ENCODE peak calls at places on chromosomes 16 and 17, in seven cellular contexts. One of them, this sample, is unnamed.

GRCh38 chr17:49365667-49366066 is 3.6 kb upstream of the ZNF652 start:
- DNase-seq in tibial nerve: no peak
- DNase-seq in transverse colon: no peak
- DNase-seq in A549: peak; percentile 70
- DNase-seq in prostate gland: no peak
- DNase-seq in IMR-90: no peak
- DNase-seq in uterus: no peak
- DNase-seq in this sample: peak; percentile 38

GRCh38 chr16:83138512-83138911 is 511.7 kb downstream of the CDH13 start:
- DNase-seq in uterus: no peak
- DNase-seq in IMR-90: no peak
- DNase-seq in prostate gland: no peak
- DNase-seq in transverse colon: no peak
- DNase-seq in A549: no peak
- DNase-seq in tibial nerve: no peak
- DNase-seq in this sample: no peak

GRCh38 chr16:25735645-25736044 is 43.9 kb downstream of the HS3ST4 start:
- DNase-seq in prostate gland: no peak
- DNase-seq in A549: no peak
- DNase-seq in IMR-90: no peak
- DNase-seq in tibial nerve: no peak
- DNase-seq in uterus: no peak
- DNase-seq in transverse colon: no peak
- DNase-seq in this sample: no peak

GRCh38 chr17:40541060-40541872 is 24.0 kb downstream of the CCR7 start:
- DNase-seq in IMR-90: no peak
- DNase-seq in A549: no peak
- DNase-seq in uterus: peak; percentile 20
- DNase-seq in tibial nerve: no peak
- DNase-seq in prostate gland: no peak
- DNase-seq in transverse colon: no peak
- DNase-seq in this sample: no peak

GRCh38 chr17:17940451-17940911 is 31.7 kb downstream of the TOM1L2 start:
- DNase-seq in prostate gland: no peak
- DNase-seq in uterus: no peak
- DNase-seq in tibial nerve: no peak
- DNase-seq in transverse colon: no peak
- DNase-seq in IMR-90: peak; percentile 47
- DNase-seq in A549: no peak
- DNase-seq in this sample: no peak

GRCh38 chr16:85104821-85105391 is 7.4 kb downstream of the CIBAR2 start:
- DNase-seq in transverse colon: peak; percentile 21
- DNase-seq in uterus: no peak
- DNase-seq in prostate gland: no peak
- DNase-seq in A549: no peak
- DNase-seq in IMR-90: no peak
- DNase-seq in tibial nerve: no peak
- DNase-seq in this sample: no peak

GRCh38 chr17:68398731-68399637 is 58.3 kb downstream of the WIPI1 start:
- DNase-seq in prostate gland: peak; percentile 59
- DNase-seq in IMR-90: peak; percentile 81
- DNase-seq in uterus: peak; percentile 58
- DNase-seq in A549: peak; percentile 82
- DNase-seq in tibial nerve: peak; percentile 76
- DNase-seq in transverse colon: peak; percentile 46
- DNase-seq in this sample: peak; percentile 42

GRCh38 chr16:15055141-15056053 is 477 bp downstream of the NTAN1 start:
- DNase-seq in prostate gland: no peak
- DNase-seq in transverse colon: peak; percentile 69
- DNase-seq in IMR-90: peak; percentile 23
- DNase-seq in uterus: peak; percentile 35
- DNase-seq in tibial nerve: no peak
- DNase-seq in A549: peak; percentile 19
- DNase-seq in this sample: peak; percentile 46

GRCh38 chr16:70520612-70521297 is 2.6 kb downstream of the COG4 start:
- DNase-seq in IMR-90: peak; percentile 74
- DNase-seq in A549: no peak
- DNase-seq in uterus: no peak
- DNase-seq in transverse colon: no peak
- DNase-seq in prostate gland: no peak
- DNase-seq in tibial nerve: no peak
- DNase-seq in this sample: peak; percentile 77

GRCh38 chr16:71542377-71542776 is 16.2 kb downstream of the CHST4 start:
- DNase-seq in prostate gland: no peak
- DNase-seq in IMR-90: peak; percentile 6
- DNase-seq in uterus: no peak
- DNase-seq in transverse colon: peak; percentile 60
- DNase-seq in A549: peak; percentile 61
- DNase-seq in tibial nerve: peak; percentile 54
- DNase-seq in this sample: peak; percentile 75

GRCh38 chr17:71821512-71821911 is 299.3 kb upstream of the SOX9 start:
- DNase-seq in prostate gland: no peak
- DNase-seq in transverse colon: no peak
- DNase-seq in uterus: no peak
- DNase-seq in IMR-90: no peak
- DNase-seq in A549: no peak
- DNase-seq in tibial nerve: no peak
- DNase-seq in this sample: no peak

GRCh38 chr16:21277045-21277926 is 804 bp downstream of the CRYM start:
- DNase-seq in IMR-90: no peak
- DNase-seq in prostate gland: no peak
- DNase-seq in uterus: no peak
- DNase-seq in transverse colon: no peak
- DNase-seq in tibial nerve: no peak
- DNase-seq in A549: no peak
- DNase-seq in this sample: peak; percentile 19

GRCh38 chr16:14223632-14224031 is 152.5 kb downstream of the MRTFB start:
- DNase-seq in prostate gland: no peak
- DNase-seq in IMR-90: no peak
- DNase-seq in transverse colon: no peak
- DNase-seq in uterus: no peak
- DNase-seq in tibial nerve: no peak
- DNase-seq in A549: no peak
- DNase-seq in this sample: no peak

GRCh38 chr16:2981899-2982250 is 1.6 kb upstream of the PKMYT1 start:
- DNase-seq in tibial nerve: no peak
- DNase-seq in uterus: no peak
- DNase-seq in A549: no peak
- DNase-seq in transverse colon: no peak
- DNase-seq in IMR-90: no peak
- DNase-seq in prostate gland: no peak
- DNase-seq in this sample: no peak

GRCh38 chr17:74736423-74737298 is at the start of gene RAB37:
- DNase-seq in uterus: no peak
- DNase-seq in prostate gland: no peak
- DNase-seq in transverse colon: peak; percentile 59
- DNase-seq in IMR-90: no peak
- DNase-seq in A549: peak; percentile 90
- DNase-seq in tibial nerve: no peak
- DNase-seq in this sample: no peak

GRCh38 chr16:81551141-81551808 is 106.7 kb downstream of the CMIP start:
- DNase-seq in transverse colon: no peak
- DNase-seq in A549: no peak
- DNase-seq in prostate gland: no peak
- DNase-seq in uterus: no peak
- DNase-seq in IMR-90: peak; percentile 70
- DNase-seq in tibial nerve: no peak
- DNase-seq in this sample: no peak

GRCh38 chr16:27169511-27170071 is 33.7 kb upstream of the KDM8 start:
- DNase-seq in prostate gland: no peak
- DNase-seq in A549: peak; percentile 68
- DNase-seq in tibial nerve: no peak
- DNase-seq in IMR-90: peak; percentile 89
- DNase-seq in transverse colon: peak; percentile 28
- DNase-seq in uterus: no peak
- DNase-seq in this sample: no peak

GRCh38 chr16:81220369-81220768 is 18.1 kb upstream of the BCO1 start:
- DNase-seq in uterus: no peak
- DNase-seq in transverse colon: no peak
- DNase-seq in A549: no peak
- DNase-seq in tibial nerve: no peak
- DNase-seq in IMR-90: no peak
- DNase-seq in prostate gland: no peak
- DNase-seq in this sample: no peak

GRCh38 chr17:7558544-7559306 is at the start of gene TNFSF13:
- DNase-seq in tibial nerve: peak; percentile 50
- DNase-seq in A549: no peak
- DNase-seq in IMR-90: no peak
- DNase-seq in transverse colon: peak; percentile 75
- DNase-seq in prostate gland: peak; percentile 42
- DNase-seq in uterus: no peak
- DNase-seq in this sample: no peak

GRCh38 chr17:7557825-7558543 is 566 bp upstream of the TNFSF13 start:
- DNase-seq in tibial nerve: peak; percentile 73
- DNase-seq in IMR-90: peak; percentile 49
- DNase-seq in prostate gland: peak; percentile 94
- DNase-seq in transverse colon: peak; percentile 94
- DNase-seq in uterus: peak; percentile 84
- DNase-seq in A549: peak; percentile 50
- DNase-seq in this sample: no peak

GRCh38 chr17:7561028-7561575 is 617 bp upstream of the SENP3 start:
- DNase-seq in transverse colon: peak; percentile 97
- DNase-seq in tibial nerve: peak; percentile 87
- DNase-seq in prostate gland: peak; percentile 92
- DNase-seq in IMR-90: peak; percentile 76
- DNase-seq in uterus: peak; percentile 93
- DNase-seq in A549: peak; percentile 91
- DNase-seq in this sample: peak; percentile 86

GRCh38 chr17:7560172-7561027 is 1.3 kb upstream of the SENP3 start:
- DNase-seq in IMR-90: peak; percentile 49
- DNase-seq in tibial nerve: peak; percentile 46
- DNase-seq in transverse colon: peak; percentile 87
- DNase-seq in uterus: peak; percentile 66
- DNase-seq in prostate gland: peak; percentile 48
- DNase-seq in A549: peak; percentile 78
- DNase-seq in this sample: peak; percentile 70

DNA sequence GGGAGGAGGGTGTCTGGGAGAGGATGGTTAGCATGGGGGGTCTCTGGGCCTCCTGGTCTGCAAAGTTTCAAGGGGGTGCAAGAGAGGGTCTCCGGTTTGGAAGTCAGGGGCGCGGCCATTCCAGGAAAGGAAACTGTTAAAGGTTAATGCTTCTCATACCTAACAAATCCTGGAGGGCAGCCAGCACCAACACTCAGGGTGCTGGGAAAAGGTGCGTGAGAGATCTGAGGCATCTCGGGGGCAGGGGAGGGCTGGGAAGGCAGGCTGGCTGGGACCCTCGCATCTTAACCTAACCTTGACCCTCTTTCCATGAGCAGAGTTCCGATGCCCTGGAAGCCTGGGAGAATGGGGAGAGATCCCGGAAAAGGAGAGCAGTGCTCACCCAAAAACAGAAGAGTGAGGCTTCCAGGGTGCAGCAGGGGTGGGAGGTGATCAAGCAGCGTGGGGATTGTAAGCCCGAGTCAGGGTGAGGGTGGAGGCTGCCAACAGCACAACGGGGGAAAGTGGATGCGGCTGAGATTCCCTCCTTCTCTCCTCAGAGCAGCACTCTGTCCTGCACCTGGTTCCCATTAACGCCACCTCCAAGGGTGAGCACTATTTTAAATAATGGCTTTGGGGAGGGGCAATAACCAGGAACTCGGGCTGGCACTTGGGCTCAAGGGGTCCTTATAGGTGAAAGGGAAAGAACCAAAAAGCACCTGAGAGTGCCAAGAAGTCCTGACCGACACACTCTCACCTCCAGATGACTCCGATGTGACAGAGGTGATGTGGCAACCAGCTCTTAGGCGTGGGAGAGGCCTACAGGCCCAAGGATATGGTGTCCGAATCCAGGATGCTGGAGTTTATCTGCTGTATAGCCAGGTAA is 989 bp downstream of the TNFSF13 start:
- DNase-seq in IMR-90: no peak
- DNase-seq in prostate gland: peak; percentile 31
- DNase-seq in tibial nerve: no peak
- DNase-seq in A549: no peak
- DNase-seq in transverse colon: peak; percentile 74
- DNase-seq in uterus: no peak
- DNase-seq in this sample: no peak
- TF ChIP-seq POLR2A in IMR-90: no peak
- TF ChIP-seq POLR2A in prostate gland: no peak
- TF ChIP-seq POLR2A in tibial nerve: no peak
- TF ChIP-seq POLR2A in A549: no peak
- TF ChIP-seq POLR2A in transverse colon: no peak
- TF ChIP-seq POLR2A in uterus: no peak
- TF ChIP-seq POLR2A in this sample: no peak

DNA sequence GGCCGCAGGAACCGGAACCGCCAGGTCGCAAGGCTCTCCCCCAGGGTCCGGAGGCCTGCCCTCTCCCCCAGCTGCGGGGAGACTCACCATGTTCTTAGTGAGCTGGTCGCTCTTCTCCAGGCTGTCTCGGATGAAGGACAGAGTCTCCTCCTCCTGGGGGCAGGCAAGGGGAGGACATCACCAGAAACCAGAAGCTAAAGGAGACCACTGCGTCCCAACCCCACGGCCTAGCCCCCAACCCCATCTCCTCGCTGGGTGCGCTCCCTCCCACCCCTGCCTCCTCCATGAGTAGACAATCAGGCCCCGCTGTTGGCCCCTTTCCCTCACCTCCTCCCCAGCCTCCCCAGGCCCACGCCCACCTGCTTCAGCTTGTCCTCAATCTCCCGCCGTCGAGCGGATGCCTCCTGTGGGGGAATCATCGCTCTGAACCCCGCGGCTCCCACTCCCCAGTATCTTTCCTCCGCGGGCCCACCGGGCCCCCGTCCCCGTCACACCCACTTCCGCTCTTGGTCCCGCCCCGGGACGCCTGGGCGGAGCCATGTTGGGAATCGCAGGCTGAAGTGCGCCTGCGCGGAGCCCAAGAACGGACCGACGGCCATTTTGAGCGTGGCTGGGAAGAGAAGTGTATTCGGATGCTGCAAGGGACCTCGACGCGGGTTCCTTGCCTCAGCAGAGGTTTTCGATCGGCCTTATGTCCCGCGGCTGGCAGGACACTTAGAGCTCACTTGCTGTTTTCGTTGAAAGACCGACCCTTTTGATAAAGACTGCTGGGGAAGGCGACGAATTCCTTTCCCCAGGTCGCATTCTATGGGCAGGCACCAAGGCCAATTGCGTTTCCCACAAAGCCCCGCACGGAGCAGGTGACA is at the start of gene EXOC7:
- DNase-seq in transverse colon: peak; percentile 94
- DNase-seq in tibial nerve: peak; percentile 91
- DNase-seq in IMR-90: peak; percentile 88
- DNase-seq in uterus: peak; percentile 95
- DNase-seq in prostate gland: peak; percentile 90
- DNase-seq in A549: peak; percentile 95
- DNase-seq in this sample: peak; percentile 97
- TF ChIP-seq POLR2A in transverse colon: peak; percentile 75
- TF ChIP-seq POLR2A in tibial nerve: no peak
- TF ChIP-seq POLR2A in IMR-90: peak; percentile 79
- TF ChIP-seq POLR2A in uterus: peak; percentile 28
- TF ChIP-seq POLR2A in prostate gland: peak; percentile 74
- TF ChIP-seq POLR2A in A549: peak; percentile 85
- TF ChIP-seq POLR2A in this sample: peak; percentile 84

GRCh38 chr17:30788918-30789317 is 35.6 kb downstream of the CRLF3 start:
- DNase-seq in IMR-90: peak; percentile 41
- DNase-seq in tibial nerve: no peak
- DNase-seq in transverse colon: no peak
- DNase-seq in prostate gland: no peak
- DNase-seq in A549: no peak
- DNase-seq in uterus: no peak
- DNase-seq in this sample: no peak
- TF ChIP-seq POLR2A in IMR-90: no peak
- TF ChIP-seq POLR2A in tibial nerve: no peak
- TF ChIP-seq POLR2A in transverse colon: no peak
- TF ChIP-seq POLR2A in prostate gland: no peak
- TF ChIP-seq POLR2A in A549: no peak
- TF ChIP-seq POLR2A in uterus: no peak
- TF ChIP-seq POLR2A in this sample: no peak

GRCh38 chr17:8630802-8631553 is 453 bp upstream of the MYH10 start:
- DNase-seq in A549: peak; percentile 100
- DNase-seq in IMR-90: peak; percentile 100
- DNase-seq in tibial nerve: peak; percentile 92
- DNase-seq in uterus: peak; percentile 98
- DNase-seq in transverse colon: peak; percentile 95
- DNase-seq in prostate gland: peak; percentile 100
- DNase-seq in this sample: peak; percentile 99
- TF ChIP-seq POLR2A in A549: peak; percentile 64
- TF ChIP-seq POLR2A in IMR-90: no peak
- TF ChIP-seq POLR2A in tibial nerve: no peak
- TF ChIP-seq POLR2A in uterus: no peak
- TF ChIP-seq POLR2A in transverse colon: no peak
- TF ChIP-seq POLR2A in prostate gland: peak; percentile 2
- TF ChIP-seq POLR2A in this sample: no peak